ENCODE peak calls at places on chromosomes 12 and 14, in seven cellular contexts. P is mammary epithelial cell, R is stomach, X is spleen, E is body of pancreas, U is lower lobe of right lung, S is transverse colon. F is an unnamed sample.

GRCh38 chr12:54583726-54584125 is 4.7 kb downstream of the PPP1R1A start:
- DNase-seq in P (no peak), R (no peak), X (no peak), E (no peak), U (no peak), S (no peak), F (no peak)

GRCh38 chr14:95046711-95047681 is 110.3 kb downstream of the DICER1 start:
- DNase-seq in P (no peak), R (peak; percentile 24), X (peak; percentile 64), E (no peak), U (no peak), S (peak; percentile 54), F (peak; percentile 45)

GRCh38 chr12:52044284-52044983 is 6.8 kb upstream of the NR4A1 start:
- DNase-seq in P (no peak), R (peak; percentile 91), X (peak; percentile 75), E (peak; percentile 86), U (peak; percentile 73), S (peak; percentile 57), F (no peak)

GRCh38 chr14:74620497-74620921 is 8.5 kb upstream of the LTBP2 start:
- DNase-seq in P (peak; percentile 99), R (no peak), X (no peak), E (no peak), U (no peak), S (no peak), F (no peak)

GRCh38 chr14:61280526-61281185 is 482 bp downstream of the TMEM30B start:
- DNase-seq in P (peak; percentile 18), R (peak; percentile 74), X (peak; percentile 90), E (peak; percentile 79), U (peak; percentile 82), S (peak; percentile 69), F (peak; percentile 83)

GRCh38 chr12:6234214-6234613 is 34.0 kb downstream of the CD9 start:
- DNase-seq in P (no peak), R (no peak), X (no peak), E (no peak), U (no peak), S (no peak), F (no peak)

GRCh38 chr12:92608418-92609091 is 94.2 kb upstream of the PLEKHG7 start:
- DNase-seq in P (peak; percentile 67), R (no peak), X (no peak), E (peak; percentile 26), U (no peak), S (no peak), F (no peak)

GRCh38 chr12:88931598-88931997 is 351.3 kb upstream of the KITLG start:
- DNase-seq in P (no peak), R (no peak), X (no peak), E (no peak), U (no peak), S (no peak), F (no peak)

GRCh38 chr12:13581031-13581430 is 384.5 kb downstream of the EMP1 start:
- DNase-seq in P (no peak), R (no peak), X (no peak), E (no peak), U (no peak), S (no peak), F (no peak)

GRCh38 chr12:65051196-65051595 is 69.9 kb downstream of the WIF1 start:
- DNase-seq in P (no peak), R (no peak), X (no peak), E (no peak), U (no peak), S (no peak), F (no peak)

GRCh38 chr12:132044661-132045412 is 95.1 kb downstream of the EP400 start:
- DNase-seq in P (no peak), R (no peak), X (peak; percentile 45), E (no peak), U (no peak), S (no peak), F (no peak)

GRCh38 chr12:61870658-61871559 is 389.3 kb upstream of the USP15 start:
- DNase-seq in P (no peak), R (no peak), X (no peak), E (no peak), U (no peak), S (no peak), F (no peak)

GRCh38 chr12:101759396-101760047 is 20.3 kb upstream of the SYCP3 start:
- DNase-seq in P (peak; percentile 19), R (no peak), X (no peak), E (peak; percentile 17), U (no peak), S (no peak), F (no peak)

GRCh38 chr12:57522887-57523705 is 472 bp downstream of the MBD6 start:
- DNase-seq in P (peak; percentile 23), R (peak; percentile 48), X (peak; percentile 94), E (peak; percentile 74), U (peak; percentile 86), S (peak; percentile 54), F (peak; percentile 84)

GRCh38 chr12:123498126-123498825 is 35.2 kb downstream of the RILPL1 start:
- DNase-seq in P (no peak), R (no peak), X (no peak), E (no peak), U (no peak), S (no peak), F (no peak)

GRCh38 chr12:123531091-123531490 is 2.4 kb downstream of the RILPL1 start:
- DNase-seq in P (no peak), R (no peak), X (no peak), E (peak; percentile 33), U (no peak), S (no peak), F (no peak)

GRCh38 chr12:30169839-30170591 is 386.3 kb upstream of the TMTC1 start:
- DNase-seq in P (no peak), R (no peak), X (no peak), E (no peak), U (no peak), S (no peak), F (no peak)
- H3K9me3 ChIP-seq in P (no peaks in the 10 kb centered on the region), R (no peaks in the 10 kb centered on the region), X (no peaks in the 10 kb centered on the region), E (no peaks in the 10 kb centered on the region), U (no peaks in the 10 kb centered on the region), S (no peaks in the 10 kb centered on the region), F (no peaks in the 10 kb centered on the region)

GRCh38 chr12:121792607-121793500 is 634 bp downstream of the RHOF start:
- DNase-seq in P (no peak), R (peak; percentile 58), X (peak; percentile 93), E (no peak), U (peak; percentile 81), S (peak; percentile 61), F (peak; percentile 84)

GRCh38 chr12:121794532-121795028 is 1.1 kb upstream of the RHOF start:
- DNase-seq in P (no peak), R (no peak), X (peak; percentile 89), E (peak; percentile 55), U (no peak), S (peak; percentile 46), F (no peak)

GRCh38 chr12:121791671-121792496 is 1.6 kb downstream of the RHOF start:
- DNase-seq in P (no peak), R (peak; percentile 64), X (peak; percentile 80), E (no peak), U (no peak), S (peak; percentile 81), F (peak; percentile 81)

GRCh38 chr12:121793836-121794531 is 496 bp upstream of the RHOF start:
- DNase-seq in P (peak; percentile 88), R (peak; percentile 94), X (peak; percentile 100), E (peak; percentile 92), U (peak; percentile 96), S (peak; percentile 96), F (peak; percentile 95)

DNA sequence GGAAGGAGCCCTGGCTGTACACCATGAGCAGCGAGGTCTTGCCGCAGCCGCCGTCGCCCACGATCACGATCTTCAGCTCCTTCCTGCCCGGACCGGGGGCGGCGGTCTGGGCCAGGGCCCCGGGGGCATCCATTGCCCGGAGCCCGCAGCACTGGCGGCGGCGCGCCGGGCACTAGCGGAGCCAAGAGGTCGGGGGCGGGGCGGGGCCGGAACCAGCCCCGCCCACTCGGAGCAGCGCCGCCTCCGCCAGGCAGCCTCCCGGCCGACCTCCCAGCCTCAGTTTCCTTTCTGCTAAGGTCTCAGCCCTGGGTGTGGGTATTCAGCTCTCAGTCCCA is at the start of gene RHOF:
- DNase-seq in P (no peak), R (peak; percentile 68), X (peak; percentile 95), E (no peak), U (peak; percentile 80), S (peak; percentile 73), F (peak; percentile 78)
- H3K4me1 ChIP-seq in P (peaks cover 49% of the 10 kb centered on the region), R (peaks cover 69% of the 10 kb centered on the region), X (peaks cover 100% of the 10 kb centered on the region), E (peaks cover 68% of the 10 kb centered on the region), U (peaks cover 96% of the 10 kb centered on the region), S (peaks cover 66% of the 10 kb centered on the region), F (peaks cover 72% of the 10 kb centered on the region)

DNA sequence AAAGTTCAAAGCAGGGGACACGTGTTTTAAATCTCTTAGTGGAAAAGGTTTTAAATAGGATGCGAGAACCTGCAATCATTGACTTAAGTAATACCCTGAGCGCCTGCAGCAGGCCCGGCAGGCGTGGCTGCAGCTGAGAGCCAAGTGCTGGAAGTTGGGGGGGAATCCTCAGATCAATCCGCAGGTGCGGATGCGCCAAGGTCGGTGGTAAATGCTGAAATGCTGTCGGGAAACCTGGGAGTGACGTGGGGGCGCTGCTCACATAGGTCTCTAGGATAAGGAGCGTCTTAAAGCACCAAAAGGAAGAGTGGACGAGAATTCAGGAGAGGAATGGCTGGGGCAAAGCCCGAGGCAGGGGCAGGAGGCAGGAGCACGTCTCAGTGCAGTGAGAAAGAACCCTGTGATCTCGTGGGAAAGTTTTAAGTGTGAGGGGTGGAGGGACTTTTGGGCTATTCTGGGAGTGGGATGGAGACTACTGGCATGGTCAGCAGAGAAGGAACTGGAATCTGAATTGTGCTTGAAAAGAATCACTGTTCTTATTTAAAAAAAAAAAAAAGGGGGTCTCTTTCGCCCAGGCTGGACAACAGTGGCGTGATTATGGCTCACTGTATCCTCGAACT is 883 bp upstream of the CDCA4 start:
- DNase-seq in P (peak; percentile 51), R (peak; percentile 29), X (peak; percentile 88), E (peak; percentile 31), U (peak; percentile 63), S (peak; percentile 64), F (peak; percentile 78)
- TF ChIP-seq CTCF in P (peak; percentile 8), R (no peak), X (no peak), E (no peak), U (no peak), S (no peak), F (no peak)

GRCh38 chr12:34288963-34289345 is 266.7 kb downstream of the ALG10 start:
- DNase-seq in P (no peak), R (no peak), X (peak; percentile 54), E (no peak), U (no peak), S (peak; percentile 1), F (no peak)
- H3K9me3 ChIP-seq in P (peaks cover 43% of the 10 kb centered on the region), R (peaks cover 100% of the 10 kb centered on the region), X (peaks cover 100% of the 10 kb centered on the region), E (no peaks in the 10 kb centered on the region), U (peaks cover 28% of the 10 kb centered on the region), S (peaks cover 22% of the 10 kb centered on the region), F (peaks cover 97% of the 10 kb centered on the region)

F was measured in mucosa of descending colon.